ENCODE peak calls at places on chromosomes 2 and 18, in ten cellular contexts. One of them, this sample, is unnamed.

GRCh38 chr2:110153416-110153815 is 37.8 kb upstream of the MALL start:
- DNase-seq in HCT116: no peak
- DNase-seq in transverse colon: no peak
- DNase-seq in sigmoid colon: no peak
- DNase-seq in K562: no peak
- DNase-seq in spleen: no peak
- DNase-seq in stomach: no peak
- DNase-seq in suprapubic skin: no peak
- DNase-seq in HepG2: no peak
- DNase-seq in H1: no peak
- DNase-seq in this sample: no peak

GRCh38 chr2:216850665-216851327 is 9.1 kb downstream of the TNP1 start:
- DNase-seq in spleen: no peak
- DNase-seq in stomach: no peak
- DNase-seq in K562: peak
- DNase-seq in sigmoid colon: no peak
- DNase-seq in HCT116: no peak
- DNase-seq in transverse colon: no peak
- DNase-seq in HepG2: no peak
- DNase-seq in suprapubic skin: no peak
- DNase-seq in H1: no peak
- DNase-seq in this sample: no peak

GRCh38 chr18:48545690-48546365 is 7.0 kb downstream of the CTIF start:
- DNase-seq in stomach: peak
- DNase-seq in transverse colon: peak
- DNase-seq in spleen: no peak
- DNase-seq in suprapubic skin: peak
- DNase-seq in HepG2: no peak
- DNase-seq in K562: peak
- DNase-seq in H1: peak
- DNase-seq in HCT116: no peak
- DNase-seq in sigmoid colon: peak
- DNase-seq in this sample: no peak

GRCh38 chr2:56705713-56706112 is 521.9 kb downstream of the CCDC85A start:
- DNase-seq in K562: no peak
- DNase-seq in stomach: no peak
- DNase-seq in sigmoid colon: no peak
- DNase-seq in transverse colon: no peak
- DNase-seq in spleen: no peak
- DNase-seq in HepG2: no peak
- DNase-seq in suprapubic skin: no peak
- DNase-seq in H1: no peak
- DNase-seq in HCT116: no peak
- DNase-seq in this sample: no peak

GRCh38 chr2:174340400-174341300 is 5.9 kb downstream of the SP9 start:
- DNase-seq in HCT116: no peak
- DNase-seq in K562: no peak
- DNase-seq in transverse colon: no peak
- DNase-seq in HepG2: peak
- DNase-seq in sigmoid colon: no peak
- DNase-seq in spleen: peak
- DNase-seq in stomach: no peak
- DNase-seq in H1: peak
- DNase-seq in suprapubic skin: peak
- DNase-seq in this sample: no peak

GRCh38 chr2:38037757-38038615 is 38.0 kb downstream of the CYP1B1 start:
- DNase-seq in sigmoid colon: no peak
- DNase-seq in H1: peak
- DNase-seq in K562: peak
- DNase-seq in transverse colon: no peak
- DNase-seq in HCT116: no peak
- DNase-seq in HepG2: no peak
- DNase-seq in spleen: no peak
- DNase-seq in suprapubic skin: no peak
- DNase-seq in stomach: no peak
- DNase-seq in this sample: peak

GRCh38 chr2:130831356-130831755 is 5.4 kb upstream of the ARHGEF4 start:
- DNase-seq in spleen: peak
- DNase-seq in stomach: no peak
- DNase-seq in HepG2: no peak
- DNase-seq in H1: no peak
- DNase-seq in transverse colon: no peak
- DNase-seq in sigmoid colon: no peak
- DNase-seq in K562: no peak
- DNase-seq in HCT116: no peak
- DNase-seq in suprapubic skin: no peak
- DNase-seq in this sample: no peak

GRCh38 chr18:29501952-29502351 is 1325.0 kb upstream of the CDH2 start:
- DNase-seq in transverse colon: no peak
- DNase-seq in HepG2: no peak
- DNase-seq in K562: no peak
- DNase-seq in HCT116: no peak
- DNase-seq in sigmoid colon: no peak
- DNase-seq in spleen: no peak
- DNase-seq in stomach: no peak
- DNase-seq in H1: no peak
- DNase-seq in suprapubic skin: no peak
- DNase-seq in this sample: no peak

GRCh38 chr2:112031473-112031872 is 23.6 kb upstream of the TMEM87B start:
- DNase-seq in HepG2: no peak
- DNase-seq in spleen: no peak
- DNase-seq in sigmoid colon: peak
- DNase-seq in suprapubic skin: no peak
- DNase-seq in H1: peak
- DNase-seq in K562: no peak
- DNase-seq in transverse colon: no peak
- DNase-seq in stomach: no peak
- DNase-seq in HCT116: no peak
- DNase-seq in this sample: no peak

GRCh38 chr2:60555794-60556161 is 2.3 kb upstream of the BCL11A start:
- DNase-seq in suprapubic skin: no peak
- DNase-seq in HCT116: no peak
- DNase-seq in K562: no peak
- DNase-seq in HepG2: no peak
- DNase-seq in transverse colon: no peak
- DNase-seq in H1: no peak
- DNase-seq in stomach: no peak
- DNase-seq in sigmoid colon: no peak
- DNase-seq in spleen: no peak
- DNase-seq in this sample: no peak

GRCh38 chr18:36158261-36158867 is 28.7 kb downstream of the ELP2 start:
- DNase-seq in H1: no peak
- DNase-seq in HepG2: no peak
- DNase-seq in suprapubic skin: no peak
- DNase-seq in transverse colon: no peak
- DNase-seq in HCT116: no peak
- DNase-seq in stomach: no peak
- DNase-seq in sigmoid colon: no peak
- DNase-seq in spleen: no peak
- DNase-seq in K562: no peak
- DNase-seq in this sample: no peak

GRCh38 chr2:19747310-19748072 is 154.3 kb downstream of the TTC32 start:
- DNase-seq in suprapubic skin: no peak
- DNase-seq in HCT116: no peak
- DNase-seq in HepG2: no peak
- DNase-seq in transverse colon: no peak
- DNase-seq in H1: no peak
- DNase-seq in stomach: no peak
- DNase-seq in sigmoid colon: no peak
- DNase-seq in K562: no peak
- DNase-seq in spleen: no peak
- DNase-seq in this sample: no peak

GRCh38 chr18:6056171-6056932 is 161.0 kb upstream of the TMEM200C start:
- DNase-seq in spleen: no peak
- DNase-seq in HCT116: no peak
- DNase-seq in transverse colon: no peak
- DNase-seq in suprapubic skin: no peak
- DNase-seq in K562: no peak
- DNase-seq in HepG2: peak
- DNase-seq in H1: no peak
- DNase-seq in stomach: no peak
- DNase-seq in sigmoid colon: no peak
- DNase-seq in this sample: peak

GRCh38 chr2:226738191-226738820 is 61.3 kb downstream of the IRS1 start:
- DNase-seq in K562: no peak
- DNase-seq in transverse colon: no peak
- DNase-seq in HepG2: peak
- DNase-seq in sigmoid colon: no peak
- DNase-seq in spleen: no peak
- DNase-seq in HCT116: no peak
- DNase-seq in H1: no peak
- DNase-seq in stomach: no peak
- DNase-seq in suprapubic skin: no peak
- DNase-seq in this sample: no peak

GRCh38 chr18:45556217-45556616 is 59.1 kb upstream of the SLC14A2 start:
- DNase-seq in suprapubic skin: no peak
- DNase-seq in spleen: no peak
- DNase-seq in sigmoid colon: no peak
- DNase-seq in HepG2: no peak
- DNase-seq in K562: peak
- DNase-seq in HCT116: no peak
- DNase-seq in H1: no peak
- DNase-seq in transverse colon: no peak
- DNase-seq in stomach: no peak
- DNase-seq in this sample: no peak

GRCh38 chr18:45554070-45554767 is 61.1 kb upstream of the SLC14A2 start:
- DNase-seq in K562: no peak
- DNase-seq in sigmoid colon: no peak
- DNase-seq in spleen: no peak
- DNase-seq in transverse colon: no peak
- DNase-seq in HepG2: no peak
- DNase-seq in suprapubic skin: no peak
- DNase-seq in HCT116: no peak
- DNase-seq in stomach: no peak
- DNase-seq in H1: no peak
- DNase-seq in this sample: no peak

GRCh38 chr18:45559258-45559657 is 56.0 kb upstream of the SLC14A2 start:
- DNase-seq in spleen: no peak
- DNase-seq in transverse colon: no peak
- DNase-seq in HepG2: no peak
- DNase-seq in H1: no peak
- DNase-seq in HCT116: no peak
- DNase-seq in sigmoid colon: no peak
- DNase-seq in suprapubic skin: no peak
- DNase-seq in K562: no peak
- DNase-seq in stomach: no peak
- DNase-seq in this sample: no peak

GRCh38 chr18:45557779-45558178 is 57.5 kb upstream of the SLC14A2 start:
- DNase-seq in suprapubic skin: no peak
- DNase-seq in spleen: no peak
- DNase-seq in sigmoid colon: no peak
- DNase-seq in transverse colon: no peak
- DNase-seq in HepG2: no peak
- DNase-seq in stomach: no peak
- DNase-seq in H1: no peak
- DNase-seq in HCT116: no peak
- DNase-seq in K562: no peak
- DNase-seq in this sample: no peak

DNA sequence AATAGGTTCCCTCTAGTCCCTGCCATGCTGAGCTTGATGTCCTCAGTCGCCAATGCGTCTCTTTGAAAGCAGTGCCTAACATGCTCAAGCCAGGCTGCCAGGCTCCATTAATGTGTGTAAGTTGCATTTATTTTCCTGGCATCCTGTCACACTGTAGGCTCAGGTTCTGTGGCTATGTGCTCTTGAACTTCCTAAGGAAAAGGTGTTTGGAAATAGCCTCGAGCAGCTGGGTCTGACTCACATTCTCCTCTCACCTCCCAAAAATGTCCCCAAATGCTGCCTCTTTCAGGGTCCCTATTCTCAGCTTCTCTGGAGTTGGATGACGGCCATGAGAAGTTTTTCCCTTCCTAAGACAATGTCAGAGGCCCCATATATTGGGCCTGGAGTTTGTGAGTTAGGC is 58.0 kb upstream of the SLC14A2 start:
- DNase-seq in transverse colon: no peak
- DNase-seq in HCT116: no peak
- DNase-seq in HepG2: no peak
- DNase-seq in K562: no peak
- DNase-seq in spleen: no peak
- DNase-seq in stomach: no peak
- DNase-seq in suprapubic skin: no peak
- DNase-seq in H1: no peak
- DNase-seq in sigmoid colon: no peak
- DNase-seq in this sample: no peak
- TF ChIP-seq POLR2A in transverse colon: no peak
- TF ChIP-seq POLR2A in HCT116: no peak
- TF ChIP-seq POLR2A in HepG2: no peak
- TF ChIP-seq POLR2A in K562: no peak
- TF ChIP-seq POLR2A in spleen: no peak
- TF ChIP-seq POLR2A in stomach: no peak
- TF ChIP-seq POLR2A in suprapubic skin: no peak
- TF ChIP-seq POLR2A in H1: no peak
- TF ChIP-seq POLR2A in sigmoid colon: no peak
- TF ChIP-seq POLR2A in this sample: no peak

DNA sequence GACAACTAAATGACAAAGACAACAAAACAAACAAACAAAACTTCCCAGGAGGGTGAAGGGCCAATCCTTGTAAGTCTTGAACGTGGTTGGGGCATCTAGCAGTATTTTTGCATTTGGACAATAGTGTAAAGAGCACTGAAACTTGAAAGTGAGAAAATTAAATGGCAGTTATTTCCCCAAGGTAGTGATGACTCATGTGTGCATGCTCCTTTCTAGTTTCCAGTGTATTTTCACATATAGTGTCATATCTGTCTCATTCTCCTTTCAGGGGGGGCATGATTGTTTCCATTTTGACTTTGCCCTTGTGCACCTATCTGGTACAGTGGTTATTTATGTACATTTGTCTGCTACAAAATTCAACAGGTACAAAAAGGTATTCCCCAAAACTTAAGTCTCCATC is 39.5 kb downstream of the CERS6 start:
- DNase-seq in transverse colon: no peak
- DNase-seq in H1: no peak
- DNase-seq in HCT116: no peak
- DNase-seq in sigmoid colon: no peak
- DNase-seq in suprapubic skin: no peak
- DNase-seq in K562: no peak
- DNase-seq in spleen: no peak
- DNase-seq in HepG2: no peak
- DNase-seq in stomach: no peak
- DNase-seq in this sample: no peak
- TF ChIP-seq POLR2AphosphoS5 in transverse colon: no peak
- TF ChIP-seq POLR2AphosphoS5 in H1: no peak
- TF ChIP-seq POLR2AphosphoS5 in HCT116: no peak
- TF ChIP-seq POLR2AphosphoS5 in sigmoid colon: no peak
- TF ChIP-seq POLR2AphosphoS5 in suprapubic skin: no peak
- TF ChIP-seq POLR2AphosphoS5 in K562: no peak
- TF ChIP-seq POLR2AphosphoS5 in spleen: no peak
- TF ChIP-seq POLR2AphosphoS5 in HepG2: no peak
- TF ChIP-seq POLR2AphosphoS5 in stomach: no peak
- TF ChIP-seq POLR2AphosphoS5 in this sample: no peak

GRCh38 chr2:6309415-6310185 is 556.1 kb downstream of the CMPK2 start:
- DNase-seq in sigmoid colon: no peak
- DNase-seq in spleen: no peak
- DNase-seq in transverse colon: no peak
- DNase-seq in HepG2: no peak
- DNase-seq in stomach: no peak
- DNase-seq in K562: no peak
- DNase-seq in HCT116: no peak
- DNase-seq in H1: no peak
- DNase-seq in suprapubic skin: no peak
- DNase-seq in this sample: no peak
- TF ChIP-seq POLR2A in sigmoid colon: no peak
- TF ChIP-seq POLR2A in spleen: no peak
- TF ChIP-seq POLR2A in transverse colon: no peak
- TF ChIP-seq POLR2A in HepG2: no peak
- TF ChIP-seq POLR2A in stomach: no peak
- TF ChIP-seq POLR2A in K562: no peak
- TF ChIP-seq POLR2A in HCT116: no peak
- TF ChIP-seq POLR2A in H1: no peak
- TF ChIP-seq POLR2A in suprapubic skin: no peak
- TF ChIP-seq POLR2A in this sample: no peak

GRCh38 chr2:203714112-203714511 is 7.7 kb downstream of the CD28 start:
- DNase-seq in K562: no peak
- DNase-seq in sigmoid colon: no peak
- DNase-seq in HepG2: peak
- DNase-seq in suprapubic skin: no peak
- DNase-seq in stomach: peak
- DNase-seq in HCT116: no peak
- DNase-seq in transverse colon: no peak
- DNase-seq in H1: no peak
- DNase-seq in spleen: no peak
- DNase-seq in this sample: no peak
- TF ChIP-seq POLR2AphosphoS5 in K562: no peak
- TF ChIP-seq POLR2AphosphoS5 in sigmoid colon: no peak
- TF ChIP-seq POLR2AphosphoS5 in HepG2: no peak
- TF ChIP-seq POLR2AphosphoS5 in suprapubic skin: no peak
- TF ChIP-seq POLR2AphosphoS5 in stomach: peak
- TF ChIP-seq POLR2AphosphoS5 in HCT116: no peak
- TF ChIP-seq POLR2AphosphoS5 in transverse colon: no peak
- TF ChIP-seq POLR2AphosphoS5 in H1: no peak
- TF ChIP-seq POLR2AphosphoS5 in spleen: no peak
- TF ChIP-seq POLR2AphosphoS5 in this sample: no peak

This sample was measured in GM12892.